ENCODE peak calls at places on chromosomes 3 and 15, in seven cellular contexts. U, O, F, R, X, V and D are unnamed samples.

GRCh38 chr3:72548992-72549391 is 299.3 kb downstream of the SHQ1 start:
- DNase-seq in U (no peak), O (no peak), F (no peak), R (no peak), X (no peak), V (no peak), D (no peak)

GRCh38 chr15:75065467-75065850 is 42.1 kb downstream of the PPCDC start:
- DNase-seq in U (no peak), O (no peak), F (no peak), R (no peak), X (no peak), V (no peak), D (peak; percentile 49)

GRCh38 chr15:26670116-26670515 is 102.8 kb downstream of the GABRB3 start:
- DNase-seq in U (no peak), O (no peak), F (no peak), R (no peak), X (no peak), V (no peak), D (no peak)

GRCh38 chr3:147775816-147776530 is 366.8 kb downstream of the ZIC1 start:
- DNase-seq in U (no peak), O (no peak), F (no peak), R (no peak), X (no peak), V (no peak), D (no peak)

GRCh38 chr3:82521657-82522056 is 760.2 kb upstream of the GBE1 start:
- DNase-seq in U (no peak), O (no peak), F (no peak), R (no peak), X (no peak), V (no peak), D (no peak)

GRCh38 chr15:92377083-92377789 is 16.4 kb upstream of the ST8SIA2 start:
- DNase-seq in U (no peak), O (no peak), F (no peak), R (peak; percentile 16), X (no peak), V (peak; percentile 6), D (no peak)

GRCh38 chr3:150150633-150151032 is 179.9 kb upstream of the PFN2 start:
- DNase-seq in U (no peak), O (no peak), F (no peak), R (no peak), X (no peak), V (no peak), D (no peak)

GRCh38 chr3:193768069-193768391 is 175.0 kb downstream of the OPA1 start:
- DNase-seq in U (no peak), O (no peak), F (no peak), R (no peak), X (no peak), V (peak; percentile 54), D (no peak)

GRCh38 chr15:45112143-45112591 is 1.8 kb downstream of the DUOX2 start:
- DNase-seq in U (no peak), O (no peak), F (no peak), R (no peak), X (no peak), V (no peak), D (no peak)

GRCh38 chr15:65213241-65213640 is 2.0 kb upstream of the CILP start:
- DNase-seq in U (no peak), O (no peak), F (no peak), R (no peak), X (no peak), V (no peak), D (no peak)

GRCh38 chr15:68205558-68205944 is 419 bp upstream of the CALML4 start:
- DNase-seq in U (no peak), O (no peak), F (no peak), R (no peak), X (no peak), V (no peak), D (no peak)

GRCh38 chr3:126816956-126817777 is 113.1 kb downstream of the CHCHD6 start:
- DNase-seq in U (no peak), O (no peak), F (no peak), R (no peak), X (no peak), V (no peak), D (no peak)

GRCh38 chr3:152278674-152279427 is 10.1 kb downstream of the MBNL1 start:
- DNase-seq in U (no peak), O (no peak), F (no peak), R (no peak), X (no peak), V (no peak), D (no peak)

GRCh38 chr3:170076715-170077238 is 39.0 kb downstream of the GPR160 start:
- DNase-seq in U (no peak), O (no peak), F (no peak), R (no peak), X (peak; percentile 45), V (no peak), D (no peak)

GRCh38 chr3:177447938-177448337 is 250.7 kb upstream of the TBL1XR1 start:
- DNase-seq in U (peak; percentile 75), O (no peak), F (no peak), R (no peak), X (no peak), V (peak; percentile 99), D (no peak)

GRCh38 chr3:195847061-195847950 is 35.6 kb upstream of the MUC4 start:
- DNase-seq in U (no peak), O (no peak), F (no peak), R (no peak), X (no peak), V (no peak), D (no peak)

GRCh38 chr3:20999661-21000060 is 751.3 kb downstream of the ZNF385D start:
- DNase-seq in U (no peak), O (no peak), F (no peak), R (no peak), X (no peak), V (no peak), D (no peak)

GRCh38 chr3:29064085-29064484 is 216.8 kb upstream of the RBMS3 start:
- DNase-seq in U (no peak), O (no peak), F (no peak), R (no peak), X (peak; percentile 60), V (no peak), D (peak; percentile 64)

GRCh38 chr15:86139828-86140227 is 60.2 kb downstream of the AGBL1 start:
- DNase-seq in U (no peak), O (no peak), F (peak; percentile 2), R (no peak), X (no peak), V (no peak), D (peak; percentile 28)

DNA sequence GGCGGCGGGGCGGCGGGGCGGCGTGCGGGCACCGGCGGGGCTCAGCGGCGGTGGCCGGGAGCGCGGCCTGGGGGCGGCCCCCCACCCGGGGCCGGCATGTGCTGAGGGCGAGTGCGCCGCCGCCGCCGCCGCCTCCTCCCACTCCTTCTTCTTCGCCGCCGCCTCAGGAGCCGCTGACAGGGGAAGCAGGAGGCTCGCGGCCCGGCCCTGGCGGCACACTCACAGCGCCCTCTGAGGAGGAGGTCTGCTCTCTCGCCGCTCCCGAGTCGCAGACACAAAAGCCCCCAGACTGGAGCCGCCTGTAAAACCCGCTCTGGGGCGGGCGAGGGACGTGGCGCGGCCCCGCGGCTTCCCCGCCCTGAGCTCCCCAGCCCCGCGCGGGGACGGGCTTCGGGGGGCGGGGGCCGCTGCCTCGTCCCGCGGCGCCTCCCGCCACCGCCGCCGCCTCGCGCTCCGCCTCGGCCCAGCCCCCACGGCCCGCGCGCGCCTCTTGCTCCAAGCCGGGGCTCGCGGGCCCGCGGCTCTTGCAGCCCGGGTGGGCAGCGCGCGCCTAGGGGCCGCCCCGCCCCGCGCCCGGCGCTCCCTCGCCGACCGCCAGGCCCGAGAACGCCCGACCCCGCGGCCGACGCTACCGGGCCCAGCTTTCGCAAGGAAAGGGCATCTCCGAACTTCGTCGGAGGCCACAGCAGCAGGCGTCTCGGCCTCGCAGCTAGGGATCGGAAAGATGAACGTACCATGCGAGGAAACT is at the start of gene PYGO1:
- DNase-seq in U (peak; percentile 43), O (peak; percentile 71), F (no peak), R (peak; percentile 65), X (peak; percentile 24), V (peak; percentile 2), D (peak; percentile 77)
- H3K27me3 ChIP-seq in U (no peaks in the 10 kb centered on the region), O (no peaks in the 10 kb centered on the region), F (peaks cover 22% of the 10 kb centered on the region), R (peaks cover 14% of the 10 kb centered on the region), X (no peaks in the 10 kb centered on the region), V (peaks cover 8% of the 10 kb centered on the region), D (no peaks in the 10 kb centered on the region)

GRCh38 chr3:198080521-198081384 is 120.7 kb downstream of the LMLN start:
- DNase-seq in U (peak; percentile 68), O (peak; percentile 86), F (no peak), R (peak; percentile 93), X (peak; percentile 13), V (peak; percentile 32), D (peak; percentile 59)

GRCh38 chr3:198081421-198081844 is 121.4 kb downstream of the LMLN start:
- DNase-seq in U (no peak), O (no peak), F (no peak), R (no peak), X (no peak), V (no peak), D (no peak)

GRCh38 chr3:198079771-198080520 is 119.9 kb downstream of the LMLN start:
- DNase-seq in U (peak; percentile 15), O (no peak), F (no peak), R (peak; percentile 29), X (no peak), V (peak; percentile 80), D (peak; percentile 32)

GRCh38 chr3:198071602-198072285 is 111.7 kb downstream of the LMLN start:
- DNase-seq in U (no peak), O (peak; percentile 51), F (peak; percentile 93), R (peak; percentile 77), X (peak; percentile 66), V (peak; percentile 100), D (no peak)

GRCh38 chr3:198076722-198077308 is 116.8 kb downstream of the LMLN start:
- DNase-seq in U (no peak), O (no peak), F (no peak), R (no peak), X (no peak), V (no peak), D (no peak)
- H3K27me3 ChIP-seq in U (peaks cover 46% of the 10 kb centered on the region), O (peaks cover 4% of the 10 kb centered on the region), F (peaks cover 6% of the 10 kb centered on the region), R (peaks cover 15% of the 10 kb centered on the region), X (peaks cover 47% of the 10 kb centered on the region), V (peaks cover 24% of the 10 kb centered on the region), D (peaks cover 3% of the 10 kb centered on the region)

GRCh38 chr3:62542185-62542584 is 168.8 kb upstream of the FEZF2 start:
- DNase-seq in U (no peak), O (no peak), F (no peak), R (no peak), X (no peak), V (no peak), D (no peak)
- H3K27me3 ChIP-seq in U (no peaks in the 10 kb centered on the region), O (no peaks in the 10 kb centered on the region), F (no peaks in the 10 kb centered on the region), R (no peaks in the 10 kb centered on the region), X (peaks cover under 1% of the 10 kb centered on the region), V (peaks cover 5% of the 10 kb centered on the region), D (no peaks in the 10 kb centered on the region)

GRCh38 chr15:52806284-52806655 is 16.1 kb upstream of the ONECUT1 start:
- DNase-seq in U (no peak), O (no peak), F (no peak), R (no peak), X (no peak), V (no peak), D (no peak)

GRCh38 chr15:52810346-52810745 is 20.2 kb upstream of the ONECUT1 start:
- DNase-seq in U (no peak), O (no peak), F (no peak), R (no peak), X (no peak), V (no peak), D (no peak)

GRCh38 chr15:52808441-52808840 is 18.3 kb upstream of the ONECUT1 start:
- DNase-seq in U (no peak), O (no peak), F (no peak), R (no peak), X (no peak), V (peak; percentile 5), D (no peak)

GRCh38 chr15:52805351-52806283 is 15.5 kb upstream of the ONECUT1 start:
- DNase-seq in U (no peak), O (peak; percentile 46), F (no peak), R (no peak), X (no peak), V (no peak), D (no peak)

GRCh38 chr15:52808996-52809395 is 18.9 kb upstream of the ONECUT1 start:
- DNase-seq in U (no peak), O (no peak), F (no peak), R (no peak), X (no peak), V (no peak), D (no peak)
- H3K27me3 ChIP-seq in U (no peaks in the 10 kb centered on the region), O (peaks cover 3% of the 10 kb centered on the region), F (peaks cover 2% of the 10 kb centered on the region), R (peaks cover 23% of the 10 kb centered on the region), X (peaks cover 47% of the 10 kb centered on the region), V (peaks cover 29% of the 10 kb centered on the region), D (no peaks in the 10 kb centered on the region)